ENCODE peak calls at places on chromosomes 13 and 19, in seven cellular contexts. One of them, this sample, is unnamed.
A peak's percentile ranks its signal among the peaks of the same experiment; 100 is the strongest.

GRCh38 chr19:20151617-20152145 is 15.3 kb upstream of the ZNF486 start:
- DNase-seq in SK-N-SH: no peak
- DNase-seq in K562: no peak
- DNase-seq in HepG2: no peak
- DNase-seq in GM12892: no peak
- DNase-seq in GM12878: no peak
- DNase-seq in H1: no peak
- DNase-seq in this sample: no peak

GRCh38 chr19:50050406-50051223 is 24.8 kb downstream of the ZNF473 start:
- DNase-seq in HepG2: no peak
- DNase-seq in GM12878: peak; percentile 23
- DNase-seq in K562: peak; percentile 90
- DNase-seq in SK-N-SH: peak; percentile 86
- DNase-seq in H1: peak; percentile 63
- DNase-seq in GM12892: peak; percentile 34
- DNase-seq in this sample: peak; percentile 56

GRCh38 chr13:37476874-37477273 is 121.7 kb downstream of the POSTN start:
- DNase-seq in SK-N-SH: no peak
- DNase-seq in GM12878: no peak
- DNase-seq in H1: no peak
- DNase-seq in K562: no peak
- DNase-seq in GM12892: no peak
- DNase-seq in HepG2: no peak
- DNase-seq in this sample: no peak

GRCh38 chr19:11247391-11247790 is 8.0 kb downstream of the ANGPTL8 start:
- DNase-seq in HepG2: no peak
- DNase-seq in K562: no peak
- DNase-seq in H1: no peak
- DNase-seq in GM12878: no peak
- DNase-seq in SK-N-SH: no peak
- DNase-seq in GM12892: no peak
- DNase-seq in this sample: no peak

GRCh38 chr13:36275190-36276002 is 22.2 kb downstream of the CCDC169 start:
- DNase-seq in SK-N-SH: peak; percentile 39
- DNase-seq in GM12878: no peak
- DNase-seq in GM12892: no peak
- DNase-seq in HepG2: peak; percentile 50
- DNase-seq in H1: no peak
- DNase-seq in K562: no peak
- DNase-seq in this sample: no peak

GRCh38 chr19:13103961-13104847 is 1.5 kb upstream of the LYL1 start:
- DNase-seq in HepG2: no peak
- DNase-seq in SK-N-SH: peak; percentile 81
- DNase-seq in H1: peak; percentile 95
- DNase-seq in K562: peak; percentile 81
- DNase-seq in GM12892: peak; percentile 83
- DNase-seq in GM12878: no peak
- DNase-seq in this sample: peak; percentile 80

GRCh38 chr13:45696610-45697226 is 5.4 kb upstream of the CBY2 start:
- DNase-seq in HepG2: no peak
- DNase-seq in GM12892: no peak
- DNase-seq in H1: no peak
- DNase-seq in SK-N-SH: no peak
- DNase-seq in K562: no peak
- DNase-seq in GM12878: peak; percentile 64
- DNase-seq in this sample: no peak

GRCh38 chr13:60696602-60697001 is 299.6 kb downstream of the TDRD3 start:
- DNase-seq in H1: no peak
- DNase-seq in HepG2: no peak
- DNase-seq in K562: no peak
- DNase-seq in SK-N-SH: no peak
- DNase-seq in GM12892: no peak
- DNase-seq in GM12878: no peak
- DNase-seq in this sample: no peak

GRCh38 chr19:49755956-49756355 is 7.2 kb downstream of the TSKS start:
- DNase-seq in GM12878: no peak
- DNase-seq in H1: no peak
- DNase-seq in SK-N-SH: no peak
- DNase-seq in GM12892: no peak
- DNase-seq in K562: no peak
- DNase-seq in HepG2: no peak
- DNase-seq in this sample: no peak

GRCh38 chr19:17775245-17775927 is 19.6 kb upstream of the B3GNT3 start:
- DNase-seq in HepG2: peak; percentile 64
- DNase-seq in SK-N-SH: peak; percentile 76
- DNase-seq in GM12892: no peak
- DNase-seq in K562: peak; percentile 64
- DNase-seq in H1: peak; percentile 92
- DNase-seq in GM12878: no peak
- DNase-seq in this sample: no peak

GRCh38 chr13:99172951-99173350 is 27.7 kb upstream of the UBAC2 start:
- DNase-seq in K562: no peak
- DNase-seq in HepG2: no peak
- DNase-seq in SK-N-SH: no peak
- DNase-seq in H1: no peak
- DNase-seq in GM12878: no peak
- DNase-seq in GM12892: no peak
- DNase-seq in this sample: no peak

GRCh38 chr13:94435604-94436226 is 43.8 kb downstream of the DCT start:
- DNase-seq in K562: peak; percentile 36
- DNase-seq in H1: no peak
- DNase-seq in SK-N-SH: peak; percentile 60
- DNase-seq in HepG2: peak; percentile 27
- DNase-seq in GM12892: no peak
- DNase-seq in GM12878: no peak
- DNase-seq in this sample: no peak

GRCh38 chr13:42968906-42969305 is 23.1 kb downstream of the EPSTI1 start:
- DNase-seq in GM12878: no peak
- DNase-seq in H1: peak; percentile 67
- DNase-seq in K562: no peak
- DNase-seq in HepG2: no peak
- DNase-seq in SK-N-SH: no peak
- DNase-seq in GM12892: no peak
- DNase-seq in this sample: no peak

GRCh38 chr13:79483302-79483701 is 2.3 kb downstream of the NDFIP2 start:
- DNase-seq in K562: no peak
- DNase-seq in GM12892: no peak
- DNase-seq in HepG2: no peak
- DNase-seq in H1: no peak
- DNase-seq in SK-N-SH: no peak
- DNase-seq in GM12878: no peak
- DNase-seq in this sample: no peak

GRCh38 chr13:66859934-66860867 is 369.9 kb downstream of the PCDH9 start:
- DNase-seq in K562: no peak
- DNase-seq in GM12892: no peak
- DNase-seq in H1: no peak
- DNase-seq in GM12878: no peak
- DNase-seq in HepG2: no peak
- DNase-seq in SK-N-SH: no peak
- DNase-seq in this sample: no peak

GRCh38 chr13:59034198-59034597 is 1129.5 kb downstream of the DIAPH3 start:
- DNase-seq in K562: no peak
- DNase-seq in H1: no peak
- DNase-seq in GM12892: no peak
- DNase-seq in SK-N-SH: no peak
- DNase-seq in GM12878: no peak
- DNase-seq in HepG2: no peak
- DNase-seq in this sample: no peak

GRCh38 chr13:97471721-97472120 is 37.8 kb downstream of the RAP2A start:
- DNase-seq in GM12892: no peak
- DNase-seq in H1: no peak
- DNase-seq in K562: no peak
- DNase-seq in GM12878: no peak
- DNase-seq in SK-N-SH: no peak
- DNase-seq in HepG2: no peak
- DNase-seq in this sample: no peak

GRCh38 chr13:97466782-97467181 is 32.8 kb downstream of the RAP2A start:
- DNase-seq in GM12892: no peak
- DNase-seq in GM12878: no peak
- DNase-seq in HepG2: no peak
- DNase-seq in SK-N-SH: no peak
- DNase-seq in H1: no peak
- DNase-seq in K562: no peak
- DNase-seq in this sample: no peak

GRCh38 chr13:97468331-97468730 is 34.4 kb downstream of the RAP2A start:
- DNase-seq in SK-N-SH: peak; percentile 39
- DNase-seq in GM12892: no peak
- DNase-seq in K562: no peak
- DNase-seq in H1: no peak
- DNase-seq in GM12878: no peak
- DNase-seq in HepG2: peak; percentile 55
- DNase-seq in this sample: no peak
- TF ChIP-seq TAF1 in SK-N-SH: no peak
- TF ChIP-seq TAF1 in GM12892: no peak
- TF ChIP-seq TAF1 in K562: no peak
- TF ChIP-seq TAF1 in H1: no peak
- TF ChIP-seq TAF1 in GM12878: no peak
- TF ChIP-seq TAF1 in HepG2: no peak
- TF ChIP-seq TAF1 in this sample: no peak

DNA sequence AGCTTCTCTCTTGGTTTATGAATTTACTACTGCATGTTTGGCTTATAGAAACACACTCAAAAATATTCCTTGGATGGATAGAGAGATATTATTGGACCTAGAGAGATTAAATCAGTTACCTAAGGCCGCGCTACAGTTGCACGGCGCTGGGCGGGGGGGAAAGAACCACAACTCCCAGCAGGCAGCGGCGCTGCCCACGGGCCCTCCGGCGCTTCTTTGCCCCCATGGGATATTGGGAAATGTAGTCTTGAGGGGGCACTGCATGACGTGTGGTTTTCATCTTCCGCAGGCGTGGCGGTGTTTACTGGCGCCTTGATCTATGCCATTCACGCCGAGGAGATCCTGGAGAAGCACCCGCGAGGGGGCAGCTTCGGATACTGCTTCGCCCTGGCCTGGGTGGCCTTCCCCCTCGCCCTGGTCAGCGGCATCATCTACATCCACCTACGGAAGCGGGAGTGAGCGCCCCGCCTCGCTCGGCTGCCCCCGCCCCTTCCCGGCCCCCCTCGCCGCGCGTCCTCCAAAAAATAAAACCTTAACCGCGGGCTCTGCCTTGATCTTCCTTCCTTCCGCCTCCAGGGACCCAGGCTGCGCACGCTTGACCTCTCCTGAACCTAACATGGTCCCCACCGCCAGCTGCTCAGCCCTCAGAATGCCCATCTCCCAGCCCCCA is 4.8 kb downstream of the EMP3 start:
- DNase-seq in HepG2: no peak
- DNase-seq in GM12878: peak; percentile 65
- DNase-seq in K562: no peak
- DNase-seq in GM12892: peak; percentile 70
- DNase-seq in H1: peak; percentile 86
- DNase-seq in SK-N-SH: peak; percentile 91
- DNase-seq in this sample: no peak
- TF ChIP-seq TAF1 in HepG2: no peak
- TF ChIP-seq TAF1 in GM12878: no peak
- TF ChIP-seq TAF1 in K562: no peak
- TF ChIP-seq TAF1 in GM12892: no peak
- TF ChIP-seq TAF1 in H1: no peak
- TF ChIP-seq TAF1 in SK-N-SH: peak; percentile 50
- TF ChIP-seq TAF1 in this sample: no peak

DNA sequence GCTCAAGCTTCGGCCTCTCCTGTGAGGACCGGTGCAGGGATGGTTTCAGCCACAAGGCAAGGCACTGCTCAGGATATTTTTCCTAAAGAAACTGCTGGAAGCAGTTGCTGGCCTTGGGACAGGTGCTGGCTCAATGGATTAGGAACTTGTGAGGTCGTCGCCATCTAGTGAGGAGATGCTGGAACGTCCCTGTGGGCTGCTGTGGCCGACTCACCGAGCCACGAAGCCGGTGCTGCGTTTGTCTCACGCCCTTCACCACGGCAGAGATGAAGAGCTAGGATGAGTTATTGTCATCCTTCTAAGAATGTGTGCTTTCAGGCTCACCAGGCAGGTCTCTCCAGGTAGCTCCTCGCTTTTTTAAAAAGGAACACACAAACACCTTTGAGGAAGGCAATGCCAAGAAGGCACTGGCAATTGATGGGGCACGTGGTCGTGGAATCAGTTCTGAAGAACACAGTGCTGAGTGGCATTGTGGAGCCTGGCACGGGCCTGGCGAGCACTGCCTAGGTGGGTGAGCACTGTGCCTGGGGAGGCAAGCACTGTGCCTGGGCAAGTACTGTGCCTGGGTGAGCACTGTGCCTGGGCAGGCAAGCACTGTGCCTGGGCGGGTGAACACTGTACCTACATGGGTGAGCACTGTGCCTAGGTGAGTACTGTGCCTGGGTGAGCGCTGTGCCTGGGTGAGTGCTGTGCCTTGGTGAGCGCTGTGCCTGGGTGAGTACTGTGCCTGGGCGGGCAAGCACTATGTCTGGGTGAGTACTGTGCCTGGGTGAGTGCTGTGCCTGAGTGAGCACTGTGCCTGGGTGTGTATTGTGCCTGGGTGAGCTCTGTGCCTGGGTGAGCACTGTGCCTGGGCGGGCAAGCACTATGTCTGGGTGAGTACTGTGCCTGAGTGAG is 140.4 kb downstream of the TEX29 start:
- DNase-seq in H1: peak; percentile 54
- DNase-seq in K562: no peak
- DNase-seq in GM12878: no peak
- DNase-seq in SK-N-SH: peak; percentile 50
- DNase-seq in HepG2: peak; percentile 15
- DNase-seq in GM12892: no peak
- DNase-seq in this sample: no peak
- TF ChIP-seq TAF1 in H1: no peak
- TF ChIP-seq TAF1 in K562: no peak
- TF ChIP-seq TAF1 in GM12878: no peak
- TF ChIP-seq TAF1 in SK-N-SH: no peak
- TF ChIP-seq TAF1 in HepG2: no peak
- TF ChIP-seq TAF1 in GM12892: no peak
- TF ChIP-seq TAF1 in this sample: no peak

DNA sequence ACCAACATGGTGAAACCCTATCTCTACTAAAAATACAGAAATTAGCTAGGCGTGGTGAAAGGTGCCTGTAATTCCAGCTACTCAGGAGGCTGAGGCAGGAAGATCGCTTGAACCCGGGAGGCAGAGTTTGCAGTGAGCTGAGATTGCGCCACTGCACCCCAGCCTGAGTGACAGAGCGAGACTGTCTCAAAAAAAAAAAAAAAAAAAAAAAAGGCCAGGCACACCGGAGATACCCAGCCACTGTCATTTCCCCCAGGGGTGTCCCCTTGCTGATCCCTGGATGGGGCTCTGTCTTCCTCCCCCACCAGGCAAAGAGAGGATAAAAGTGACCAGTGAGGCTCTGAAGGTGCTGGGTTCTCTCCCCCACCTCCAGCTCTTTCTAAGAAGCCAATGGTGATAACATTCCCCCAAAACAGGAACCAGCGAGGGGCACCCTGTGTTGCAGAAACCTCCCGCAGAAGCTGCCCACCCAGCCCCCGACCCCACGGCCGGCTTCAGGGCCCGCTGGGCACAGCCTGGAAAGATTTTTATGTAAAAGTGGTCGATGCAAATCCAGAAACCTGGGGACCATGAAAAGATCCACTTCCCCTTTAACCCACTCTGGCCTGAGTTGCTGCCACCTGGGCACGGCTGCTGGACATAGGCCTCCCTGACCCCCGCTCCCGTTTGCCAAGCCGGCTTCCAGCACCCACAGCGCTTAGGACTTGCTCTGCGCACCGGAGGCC is 61.3 kb upstream of the KLF2 start:
- DNase-seq in HepG2: no peak
- DNase-seq in GM12878: no peak
- DNase-seq in GM12892: no peak
- DNase-seq in H1: no peak
- DNase-seq in SK-N-SH: no peak
- DNase-seq in K562: no peak
- DNase-seq in this sample: no peak
- TF ChIP-seq TAF1 in HepG2: no peak
- TF ChIP-seq TAF1 in GM12878: no peak
- TF ChIP-seq TAF1 in GM12892: no peak
- TF ChIP-seq TAF1 in H1: no peak
- TF ChIP-seq TAF1 in SK-N-SH: no peak
- TF ChIP-seq TAF1 in K562: no peak
- TF ChIP-seq TAF1 in this sample: no peak

GRCh38 chr13:76884167-76884566 is 2.0 kb downstream of the KCTD12 start:
- DNase-seq in HepG2: no peak
- DNase-seq in H1: no peak
- DNase-seq in K562: no peak
- DNase-seq in SK-N-SH: no peak
- DNase-seq in GM12878: no peak
- DNase-seq in GM12892: no peak
- DNase-seq in this sample: no peak
- TF ChIP-seq TAF1 in HepG2: no peak
- TF ChIP-seq TAF1 in H1: no peak
- TF ChIP-seq TAF1 in K562: no peak
- TF ChIP-seq TAF1 in SK-N-SH: no peak
- TF ChIP-seq TAF1 in GM12878: no peak
- TF ChIP-seq TAF1 in GM12892: no peak
- TF ChIP-seq TAF1 in this sample: no peak